ENCODE peak calls at places on chromosomes 13 and 19, in seven cellular contexts. A is EL; C is effector memory CD4-positive, alpha-beta T cell; U is AG09319; D is NCI-H2107; I is choroid plexus epithelial cell; L is GOT3. E is an unnamed sample.

GRCh38 chr13:105921711-105922110 is 613.8 kb downstream of the EFNB2 start:
- DNase-seq in A (no peak), C (no peak), U (no peak), D (no peak), I (no peak), L (no peak), E (no peak)

GRCh38 chr19:27918818-27919217 is 1294.1 kb downstream of the UQCRFS1 start:
- DNase-seq in A (no peak), C (no peak), U (no peak), D (no peak), I (no peak), L (no peak), E (no peak)

GRCh38 chr19:49512970-49513745 is 697 bp downstream of the FCGRT start:
- DNase-seq in A (peak), C (no peak), U (no peak), D (peak), I (peak), L (no peak), E (no peak)

GRCh38 chr13:48492123-48493075 is 40.5 kb downstream of the RCBTB2 start:
- DNase-seq in A (peak), C (peak), U (peak), D (no peak), I (no peak), L (no peak), E (peak)

GRCh38 chr13:99376924-99377323 is 69.7 kb upstream of the GPR183 start:
- DNase-seq in A (no peak), C (no peak), U (no peak), D (no peak), I (no peak), L (no peak), E (no peak)

GRCh38 chr19:40026597-40026970 is 29.4 kb downstream of the ZNF780B start:
- DNase-seq in A (no peak), C (no peak), U (no peak), D (no peak), I (no peak), L (no peak), E (no peak)

GRCh38 chr13:103371271-103371670 is 305.1 kb upstream of the SLC10A2 start:
- DNase-seq in A (no peak), C (no peak), U (no peak), D (no peak), I (peak), L (no peak), E (no peak)

GRCh38 chr19:44645407-44646048 is 1.8 kb downstream of the PVR start:
- DNase-seq in A (no peak), C (no peak), U (no peak), D (no peak), I (no peak), L (no peak), E (no peak)

GRCh38 chr19:1644070-1644469 is 8.3 kb downstream of the TCF3 start:
- DNase-seq in A (no peak), C (no peak), U (no peak), D (no peak), I (no peak), L (no peak), E (no peak)

GRCh38 chr19:19256072-19256969 is 16.8 kb downstream of the TM6SF2 start:
- DNase-seq in A (no peak), C (no peak), U (no peak), D (no peak), I (no peak), L (no peak), E (no peak)

GRCh38 chr13:32650705-32651311 is 64.6 kb downstream of the PDS5B start:
- DNase-seq in A (peak), C (peak), U (peak), D (no peak), I (peak), L (no peak), E (peak)

GRCh38 chr13:30585748-30586262 is 31.9 kb upstream of the USPL1 start:
- DNase-seq in A (peak), C (no peak), U (no peak), D (no peak), I (peak), L (no peak), E (no peak)

GRCh38 chr13:41746259-41746658 is 214.7 kb downstream of the VWA8 start:
- DNase-seq in A (peak), C (no peak), U (peak), D (no peak), I (peak), L (no peak), E (no peak)

E was measured in KG1.